ENCODE peak calls at places on chromosomes 2 and 18, in ten cellular contexts. B is endothelial cell, D is GM10248, Z is MM.1S, H is ovary, L is WERI-Rb-1, P is lower lobe of right lung, O is upper lobe of right lung, U is IMR-90, X is RWPE1. Y is an unnamed sample.

GRCh38 chr2:99066075-99066557 is 75.4 kb upstream of the C2orf15 start:
- DNase-seq in B (peak; percentile 13), D (peak; percentile 38), Z (peak; percentile 81), H (no peak), L (peak; percentile 14), P (no peak), O (no peak), U (peak; percentile 38), X (peak; percentile 38), Y (peak; percentile 19)

GRCh38 chr2:71685073-71685848 is 231.9 kb downstream of the DYSF start:
- DNase-seq in B (no peak), D (no peak), Z (no peak), H (no peak), L (no peak), P (no peak), O (peak; percentile 59), U (no peak), X (no peak), Y (peak; percentile 3)

GRCh38 chr2:103616891-103617290 is 855.1 kb downstream of the TMEM182 start:
- DNase-seq in B (no peak), D (no peak), Z (no peak), H (no peak), L (no peak), P (no peak), O (no peak), U (no peak), X (no peak), Y (no peak)

GRCh38 chr2:63050916-63051794 is 525 bp downstream of the OTX1 start:
- DNase-seq in B (peak; percentile 20), D (peak; percentile 40), Z (no peak), H (peak; percentile 46), L (peak; percentile 22), P (no peak), O (no peak), U (no peak), X (no peak), Y (peak; percentile 33)

GRCh38 chr2:109129921-109130725 is 1.1 kb downstream of the SH3RF3 start:
- DNase-seq in B (no peak), D (no peak), Z (peak; percentile 45), H (peak; percentile 33), L (no peak), P (peak; percentile 51), O (no peak), U (peak; percentile 56), X (no peak), Y (no peak)

GRCh38 chr2:177429688-177430325 is 37.2 kb downstream of the AGPS start:
- DNase-seq in B (no peak), D (no peak), Z (no peak), H (no peak), L (no peak), P (no peak), O (no peak), U (peak; percentile 96), X (no peak), Y (peak; percentile 10)

GRCh38 chr2:62215306-62216064 is 19.6 kb downstream of the B3GNT2 start:
- DNase-seq in B (peak; percentile 24), D (no peak), Z (no peak), H (no peak), L (peak; percentile 84), P (no peak), O (no peak), U (peak; percentile 46), X (no peak), Y (peak; percentile 29)

GRCh38 chr2:153886833-153887232 is 15.1 kb downstream of the GALNT13 start:
- DNase-seq in B (no peak), D (no peak), Z (no peak), H (no peak), L (no peak), P (no peak), O (no peak), U (no peak), X (no peak), Y (no peak)

GRCh38 chr2:30288576-30288975 is 57.2 kb downstream of the LBH start:
- DNase-seq in B (no peak), D (no peak), Z (no peak), H (no peak), L (no peak), P (no peak), O (no peak), U (no peak), X (no peak), Y (no peak)

GRCh38 chr2:241833101-241833937 is 24.3 kb downstream of the NEU4 start:
- DNase-seq in B (no peak), D (no peak), Z (no peak), H (no peak), L (no peak), P (no peak), O (no peak), U (peak; percentile 55), X (no peak), Y (no peak)

GRCh38 chr2:121790276-121790956 is 35.0 kb downstream of the TSN start:
- DNase-seq in B (no peak), D (no peak), Z (no peak), H (no peak), L (no peak), P (no peak), O (no peak), U (peak; percentile 92), X (peak; percentile 94), Y (no peak)

GRCh38 chr2:151238527-151239487 is 22.9 kb downstream of the RBM43 start:
- DNase-seq in B (peak; percentile 54), D (peak; percentile 59), Z (peak; percentile 51), H (peak; percentile 39), L (peak; percentile 55), P (peak; percentile 58), O (no peak), U (peak; percentile 89), X (peak; percentile 66), Y (peak; percentile 63)

GRCh38 chr18:52716926-52717325 is 376.9 kb downstream of the DCC start:
- DNase-seq in B (peak; percentile 4), D (no peak), Z (no peak), H (peak; percentile 17), L (peak; percentile 75), P (no peak), O (no peak), U (peak; percentile 5), X (peak; percentile 1), Y (peak; percentile 57)

GRCh38 chr2:43305537-43305936 is 79.1 kb upstream of the ZFP36L2 start:
- DNase-seq in B (no peak), D (no peak), Z (no peak), H (no peak), L (no peak), P (peak; percentile 71), O (peak; percentile 68), U (no peak), X (no peak), Y (no peak)

GRCh38 chr2:177298191-177298590 is 33.7 kb upstream of the NFE2L2 start:
- DNase-seq in B (no peak), D (no peak), Z (no peak), H (no peak), L (no peak), P (no peak), O (no peak), U (no peak), X (no peak), Y (no peak)

DNA sequence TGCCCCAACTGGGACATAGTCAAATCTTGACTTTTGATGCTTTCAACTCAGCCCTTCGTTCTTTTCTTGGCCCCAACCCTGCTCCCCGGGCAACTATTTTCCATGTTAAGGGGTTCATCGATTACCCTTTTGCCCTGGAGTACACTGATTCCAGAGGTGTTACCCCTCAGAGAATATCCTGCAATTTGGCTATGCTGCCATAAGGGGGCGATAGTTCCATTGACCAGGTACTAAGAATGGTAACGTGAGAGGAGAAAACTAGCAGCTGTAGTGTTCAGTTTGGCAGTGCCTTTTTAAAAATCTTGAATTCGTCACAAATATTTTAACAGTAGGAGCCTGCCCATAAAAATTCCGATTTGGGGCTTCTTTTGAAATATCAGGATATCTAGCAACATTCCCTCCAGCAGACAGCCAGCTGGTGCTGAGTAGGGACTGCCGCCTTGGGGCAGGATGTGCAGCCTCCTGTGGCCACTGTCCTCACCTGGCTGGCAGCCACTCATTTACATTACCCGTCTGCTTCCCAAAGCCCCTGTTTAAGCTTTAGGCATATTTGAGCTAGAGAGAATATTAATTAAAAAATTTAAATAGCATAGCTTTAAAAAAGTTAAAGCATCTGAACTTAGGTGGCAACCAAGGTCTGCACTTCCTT is 146.3 kb upstream of the SKOR2 start:
- DNase-seq in B (peak; percentile 14), D (peak; percentile 51), Z (peak; percentile 32), H (no peak), L (peak; percentile 63), P (no peak), O (no peak), U (no peak), X (no peak), Y (no peak)
- TF ChIP-seq CTCF in B (peak; percentile 84), D (peak; percentile 31), Z (peak; percentile 57), H (no peak), L (peak; percentile 67), P (no peak), O (peak; percentile 14), U (peak; percentile 7), X (no peak), Y (no peak)

DNA sequence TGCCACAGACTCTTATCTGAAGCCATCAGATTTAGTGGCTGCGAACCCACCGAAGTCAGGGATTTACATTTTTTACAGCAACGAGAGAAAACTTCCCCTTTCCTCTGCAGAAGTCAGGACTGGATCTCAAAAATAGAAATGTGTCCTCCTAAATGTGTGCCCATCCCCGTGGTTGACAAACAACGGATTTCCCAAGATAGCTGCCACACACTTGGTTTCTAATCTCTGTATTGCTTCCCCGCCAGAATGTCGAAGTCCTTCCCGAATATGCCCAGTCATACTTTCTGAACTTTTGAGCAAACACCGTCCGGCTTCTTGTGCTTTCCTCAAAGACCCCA is 847 bp upstream of the ADAM23 start:
- DNase-seq in B (no peak), D (peak; percentile 13), Z (no peak), H (no peak), L (no peak), P (no peak), O (no peak), U (no peak), X (no peak), Y (no peak)
- TF ChIP-seq CTCF in B (no peak), D (no peak), Z (no peak), H (no peak), L (no peak), P (no peak), O (no peak), U (no peak), X (no peak), Y (no peak)

DNA sequence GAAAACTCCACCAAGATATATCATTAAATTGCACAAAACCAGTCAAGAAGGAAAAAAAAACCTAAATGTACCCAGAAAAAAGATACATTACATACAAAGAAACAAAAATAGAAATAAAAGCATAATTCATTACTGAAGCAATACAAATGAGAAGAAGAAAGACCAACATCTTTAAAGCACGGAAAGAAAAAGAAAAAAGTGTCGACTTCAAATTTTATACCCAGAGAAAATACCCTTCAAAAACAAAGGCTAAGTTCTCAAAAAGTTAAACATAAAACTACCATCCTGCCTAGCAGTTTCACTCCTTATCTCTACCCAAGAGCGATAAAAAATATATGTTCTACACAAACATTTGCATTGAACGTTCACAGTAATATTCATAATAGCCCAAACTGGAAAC is 82.0 kb downstream of the ATAD2B start:
- DNase-seq in B (no peak), D (no peak), Z (no peak), H (no peak), L (no peak), P (no peak), O (no peak), U (no peak), X (no peak), Y (no peak)
- TF ChIP-seq CTCF in B (no peak), D (no peak), Z (no peak), H (no peak), L (no peak), P (no peak), O (no peak), U (no peak), X (no peak), Y (no peak)

GRCh38 chr18:9722691-9723090 is 14.6 kb downstream of the RAB31 start:
- DNase-seq in B (no peak), D (no peak), Z (no peak), H (no peak), L (peak; percentile 42), P (no peak), O (no peak), U (no peak), X (no peak), Y (peak; percentile 73)
- TF ChIP-seq CTCF in B (no peak), D (peak; percentile 4), Z (peak; percentile 26), H (no peak), L (peak; percentile 55), P (peak; percentile 46), O (peak; percentile 28), U (no peak), X (peak; percentile 19), Y (peak; percentile 84)